ENCODE peak calls at places on chromosomes 16 and 17, in seven cellular contexts. A, C, M, W, X, V and S are unnamed samples.

GRCh38 chr17:4327638-4328037 is 38.8 kb downstream of the UBE2G1 start:
- DNase-seq in A (no peak), C (peak), M (peak), W (no peak), X (no peak), V (no peak), S (no peak)

GRCh38 chr16:81473969-81474959 is 29.7 kb downstream of the CMIP start:
- DNase-seq in A (no peak), C (no peak), M (no peak), W (no peak), X (no peak), V (no peak), S (no peak)

GRCh38 chr17:80441133-80441578 is 26.2 kb downstream of the ENDOV start:
- DNase-seq in A (peak), C (no peak), M (peak), W (peak), X (no peak), V (no peak), S (peak)

GRCh38 chr16:48054881-48055601 is 100.8 kb downstream of the ABCC12 start:
- DNase-seq in A (peak), C (peak), M (peak), W (peak), X (peak), V (peak), S (peak)

GRCh38 chr16:31459722-31460581 is 651 bp downstream of the ARMC5 start:
- DNase-seq in A (peak), C (peak), M (peak), W (peak), X (peak), V (peak), S (peak)

GRCh38 chr17:32875904-32876413 is 965 bp downstream of the MYO1D start:
- DNase-seq in A (peak), C (no peak), M (peak), W (no peak), X (no peak), V (no peak), S (no peak)

GRCh38 chr16:49688298-49688697 is 167.6 kb downstream of the ZNF423 start:
- DNase-seq in A (no peak), C (no peak), M (no peak), W (no peak), X (no peak), V (no peak), S (no peak)

GRCh38 chr17:81687770-81688541 is 4.1 kb downstream of the HGS start:
- DNase-seq in A (no peak), C (no peak), M (no peak), W (no peak), X (no peak), V (no peak), S (no peak)

GRCh38 chr17:82876602-82877391 is 37.0 kb upstream of the ZNF750 start:
- DNase-seq in A (peak), C (peak), M (peak), W (peak), X (peak), V (peak), S (no peak)

GRCh38 chr17:10646393-10646990 is 10.6 kb downstream of the MYH3 start:
- DNase-seq in A (peak), C (peak), M (peak), W (peak), X (peak), V (peak), S (peak)

GRCh38 chr16:75580-76501 is 2.2 kb upstream of the MPG start:
- DNase-seq in A (peak), C (peak), M (peak), W (peak), X (no peak), V (peak), S (peak)

GRCh38 chr17:8056976-8057625 is 18.2 kb downstream of the ALOX15B start:
- DNase-seq in A (no peak), C (no peak), M (no peak), W (no peak), X (no peak), V (no peak), S (no peak)

GRCh38 chr16:69833791-69834282 is 71.7 kb downstream of the WWP2 start:
- DNase-seq in A (no peak), C (no peak), M (no peak), W (peak), X (peak), V (no peak), S (no peak)

GRCh38 chr17:35786941-35787432 is 8.5 kb downstream of the MMP28 start:
- DNase-seq in A (no peak), C (no peak), M (no peak), W (no peak), X (peak), V (no peak), S (no peak)

GRCh38 chr17:32271844-32272243 is 6.2 kb downstream of the RHBDL3 start:
- DNase-seq in A (no peak), C (no peak), M (no peak), W (no peak), X (no peak), V (no peak), S (no peak)

GRCh38 chr17:44378171-44378705 is 11.2 kb downstream of the ITGA2B start:
- DNase-seq in A (no peak), C (no peak), M (no peak), W (no peak), X (no peak), V (no peak), S (no peak)

GRCh38 chr17:44376779-44377178 is 12.7 kb downstream of the ITGA2B start:
- DNase-seq in A (no peak), C (no peak), M (no peak), W (no peak), X (no peak), V (no peak), S (no peak)

GRCh38 chr17:44375196-44376017 is 11.8 kb upstream of the FAM171A2 start:
- DNase-seq in A (no peak), C (no peak), M (no peak), W (no peak), X (no peak), V (no peak), S (no peak)

GRCh38 chr17:44374306-44375195 is 10.9 kb upstream of the FAM171A2 start:
- DNase-seq in A (no peak), C (no peak), M (no peak), W (no peak), X (no peak), V (no peak), S (no peak)

DNA sequence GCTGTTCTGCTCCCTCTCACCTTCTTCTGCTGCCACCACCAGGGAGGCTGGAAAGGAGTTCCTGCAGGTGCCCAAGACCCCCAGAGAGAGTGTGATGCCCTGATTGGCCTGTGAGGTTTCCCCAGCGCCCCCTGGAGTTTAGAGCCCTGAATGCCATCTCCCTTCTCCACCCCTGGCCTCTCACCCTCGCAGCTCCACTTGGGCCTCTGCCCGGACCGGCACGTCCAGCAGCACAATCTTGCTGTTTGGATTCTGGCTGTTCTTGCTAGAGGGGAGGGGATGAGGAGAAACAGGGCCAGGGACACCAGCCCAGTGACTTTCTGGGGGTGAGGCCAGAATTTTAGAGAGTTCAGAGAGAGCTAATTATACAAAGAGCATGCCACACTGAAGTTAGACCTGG is 12.5 kb upstream of the FAM171A2 start:
- DNase-seq in A (peak), C (peak), M (peak), W (no peak), X (peak), V (no peak), S (no peak)
- TF ChIP-seq CTCF in A (peak), C (no peak), M (peak), W (no peak), X (peak), V (no peak), S (peak)

GRCh38 chr17:73091410-73091769 is 1.1 kb downstream of the SLC39A11 start:
- DNase-seq in A (no peak), C (no peak), M (no peak), W (no peak), X (no peak), V (no peak), S (no peak)

GRCh38 chr17:73091770-73092517 is 544 bp downstream of the SLC39A11 start:
- DNase-seq in A (peak), C (no peak), M (peak), W (peak), X (peak), V (no peak), S (no peak)

GRCh38 chr17:73093286-73093685 is 798 bp upstream of the SLC39A11 start:
- DNase-seq in A (no peak), C (no peak), M (no peak), W (no peak), X (no peak), V (no peak), S (no peak)

GRCh38 chr17:73090396-73091202 is 1.9 kb downstream of the SLC39A11 start:
- DNase-seq in A (no peak), C (no peak), M (no peak), W (no peak), X (no peak), V (no peak), S (no peak)

DNA sequence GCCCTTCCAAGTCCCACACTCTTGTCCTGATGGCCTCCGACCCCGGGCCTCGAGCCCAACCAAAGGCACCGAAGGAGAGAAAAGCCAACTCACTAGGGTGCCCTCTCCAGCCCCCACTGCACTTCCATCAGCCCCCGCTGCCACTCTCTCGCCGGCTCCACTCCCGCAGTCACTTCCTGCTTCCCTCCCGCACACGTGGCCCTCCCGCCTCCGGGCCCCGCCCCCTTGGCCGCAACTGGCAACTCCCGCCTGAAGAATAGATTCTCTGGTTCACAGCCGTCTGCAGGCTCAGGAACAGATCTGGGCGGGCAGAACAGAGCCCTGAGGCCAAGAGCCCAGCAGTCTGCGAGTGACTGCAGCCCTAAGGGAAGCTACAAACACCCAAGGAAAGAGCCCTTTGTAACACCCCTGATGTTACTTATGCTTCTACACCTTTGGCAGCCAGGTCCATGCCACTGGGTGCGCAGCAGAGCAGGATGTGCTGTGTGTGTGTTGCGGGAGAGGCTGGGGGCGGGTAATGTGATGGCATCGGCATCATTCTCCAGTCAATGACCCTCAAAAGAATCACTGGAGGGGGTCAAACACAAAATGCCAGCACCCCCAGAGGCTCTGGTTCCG is at the start of gene SLC39A11:
- DNase-seq in A (peak), C (peak), M (peak), W (peak), X (peak), V (peak), S (peak)
- TF ChIP-seq CTCF in A (no peak), C (no peak), M (no peak), W (no peak), X (no peak), V (no peak), S (no peak)

GRCh38 chr16:16907089-16907488 is 528.1 kb downstream of the NPIPA7 start:
- DNase-seq in A (no peak), C (no peak), M (no peak), W (no peak), X (no peak), V (no peak), S (no peak)
- TF ChIP-seq CTCF in A (no peak), C (no peak), M (no peak), W (no peak), X (no peak), V (no peak), S (no peak)

GRCh38 chr16:57276596-57276995 is 7.9 kb downstream of the PLLP start:
- DNase-seq in A (peak), C (no peak), M (peak), W (no peak), X (no peak), V (no peak), S (no peak)
- TF ChIP-seq CTCF in A (no peak), C (no peak), M (no peak), W (no peak), X (no peak), V (no peak), S (no peak)

DNA sequence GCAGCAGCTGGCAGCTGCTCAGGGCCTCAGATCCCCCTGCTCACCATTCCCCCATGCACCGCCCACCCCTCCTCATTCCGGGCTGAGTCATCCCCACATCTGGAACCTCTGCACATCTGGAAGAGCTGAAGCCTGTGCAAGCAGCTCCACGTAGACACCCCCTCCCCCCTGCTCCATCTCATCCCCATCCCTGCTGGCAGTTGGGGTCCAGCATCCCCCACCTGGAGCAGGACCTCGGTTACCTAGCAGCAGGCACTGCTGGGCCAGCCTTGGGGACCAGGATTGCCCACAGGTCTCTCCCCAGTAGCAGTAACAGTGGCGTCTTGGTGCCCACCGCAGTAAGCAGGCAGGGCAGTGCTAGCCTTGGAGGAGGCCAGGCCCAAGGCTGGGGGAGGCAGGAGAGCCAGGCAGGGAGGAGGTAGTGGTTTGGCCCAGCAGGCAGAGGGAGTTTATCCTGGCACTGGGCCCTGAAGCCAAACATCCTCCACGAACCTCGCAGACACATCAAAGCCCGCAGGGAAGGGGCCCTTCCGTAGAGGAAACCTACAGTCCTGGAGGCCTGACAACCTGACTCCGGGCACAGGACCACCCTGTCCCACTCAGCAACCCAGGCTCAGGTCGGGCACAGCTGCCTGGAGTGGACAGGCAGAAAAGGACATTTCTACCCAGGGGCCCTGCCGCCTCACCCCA is 7.7 kb upstream of the TMEM92 start:
- DNase-seq in A (peak), C (peak), M (peak), W (peak), X (no peak), V (peak), S (no peak)
- TF ChIP-seq CTCF in A (peak), C (no peak), M (peak), W (no peak), X (no peak), V (no peak), S (no peak)

DNA sequence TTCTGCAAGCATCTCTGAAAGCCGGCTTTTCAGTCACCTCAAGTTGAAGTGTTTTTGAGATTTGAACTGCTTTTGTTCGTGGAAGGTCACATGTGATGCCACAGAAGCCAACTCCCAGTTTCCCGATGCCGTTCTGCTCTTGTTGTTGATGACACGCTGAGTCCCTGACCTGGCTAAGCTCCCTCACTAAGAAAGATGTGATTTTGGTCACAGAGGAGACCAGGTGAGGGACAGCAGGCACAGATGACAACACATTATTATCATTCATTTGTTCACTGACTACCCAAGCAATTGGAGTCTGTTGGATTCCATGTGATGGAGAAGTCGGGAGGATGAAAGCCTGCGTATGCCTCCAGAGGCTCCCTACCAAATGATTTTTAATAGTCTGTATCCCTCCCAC is 822.4 kb upstream of the RBFOX1 start:
- DNase-seq in A (no peak), C (no peak), M (no peak), W (no peak), X (no peak), V (no peak), S (no peak)
- TF ChIP-seq CTCF in A (no peak), C (no peak), M (no peak), W (no peak), X (no peak), V (no peak), S (no peak)

DNA sequence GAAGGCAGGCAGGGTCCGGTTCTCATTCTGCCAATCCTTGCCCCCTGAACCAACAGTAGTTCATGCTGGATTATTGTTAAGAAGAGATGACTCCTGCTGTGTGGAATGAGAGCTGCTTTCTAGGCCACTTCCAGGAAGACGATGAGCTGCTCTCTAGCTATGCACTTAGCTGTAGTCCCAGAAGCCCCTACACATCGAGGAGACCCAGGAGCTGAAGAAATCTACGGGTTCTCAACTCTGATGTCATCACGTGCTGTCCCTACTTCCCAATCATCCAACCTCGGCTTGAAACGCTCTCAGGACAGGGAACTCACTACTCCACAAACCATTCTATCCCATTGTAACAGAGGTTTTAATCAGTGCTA is 29.0 kb upstream of the EMP2 start:
- DNase-seq in A (peak), C (no peak), M (peak), W (no peak), X (no peak), V (no peak), S (no peak)
- TF ChIP-seq CTCF in A (no peak), C (no peak), M (no peak), W (no peak), X (no peak), V (no peak), S (no peak)

GRCh38 chr17:41775394-41776226 is 10.9 kb downstream of the JUP start:
- DNase-seq in A (no peak), C (no peak), M (no peak), W (no peak), X (no peak), V (no peak), S (no peak)

GRCh38 chr17:41779954-41780353 is 6.6 kb downstream of the JUP start:
- DNase-seq in A (no peak), C (no peak), M (no peak), W (no peak), X (no peak), V (no peak), S (no peak)

GRCh38 chr17:41777579-41778188 is 8.8 kb downstream of the JUP start:
- DNase-seq in A (peak), C (peak), M (peak), W (peak), X (no peak), V (peak), S (no peak)

GRCh38 chr17:41773731-41774193 is 12.7 kb downstream of the JUP start:
- DNase-seq in A (no peak), C (no peak), M (no peak), W (no peak), X (no peak), V (no peak), S (no peak)

GRCh38 chr17:41777157-41777578 is 9.3 kb downstream of the JUP start:
- DNase-seq in A (no peak), C (peak), M (no peak), W (peak), X (peak), V (no peak), S (no peak)
- TF ChIP-seq CTCF in A (peak), C (peak), M (peak), W (peak), X (peak), V (no peak), S (no peak)

GRCh38 chr17:64056269-64057005 is 36.0 kb upstream of the ICAM2 start:
- DNase-seq in A (no peak), C (no peak), M (no peak), W (peak), X (no peak), V (no peak), S (no peak)
- TF ChIP-seq CTCF in A (no peak), C (no peak), M (no peak), W (no peak), X (no peak), V (no peak), S (no peak)